ENCODE peak calls at places on chromosomes 5 and 9, in eight cellular contexts. J is stomach, W is H1, U is hepatocyte, K is SJCRH30, D is astrocyte, P is A549, T is psoas muscle. G is an unnamed sample.
A peak's percentile ranks its signal among the peaks of the same experiment; 100 is the strongest.

GRCh38 chr5:180127682-180128670 is 56.4 kb upstream of the RNF130 start:
- DNase-seq in J (peak; percentile 21), W (no peak), U (peak; percentile 2), K (no peak), D (no peak), P (no peak), T (no peak), G (peak; percentile 68)

GRCh38 chr5:67120032-67120431 is 76.6 kb downstream of the CD180 start:
- DNase-seq in J (no peak), W (no peak), U (no peak), K (no peak), D (no peak), P (no peak), T (no peak), G (no peak)

GRCh38 chr5:180130876-180131740 is 59.5 kb upstream of the RNF130 start:
- DNase-seq in J (peak; percentile 13), W (no peak), U (no peak), K (no peak), D (no peak), P (no peak), T (no peak), G (peak; percentile 67)

GRCh38 chr5:121396716-121397115 is 455.0 kb upstream of the FTMT start:
- DNase-seq in J (no peak), W (no peak), U (no peak), K (no peak), D (no peak), P (no peak), T (no peak), G (no peak)

GRCh38 chr5:72106922-72107873 is at the start of gene MAP1B:
- DNase-seq in J (no peak), W (peak; percentile 92), U (peak; percentile 76), K (peak; percentile 68), D (peak; percentile 68), P (peak; percentile 67), T (peak; percentile 56), G (peak; percentile 76)

GRCh38 chr5:53133020-53133419 is 23.5 kb upstream of the MOCS2 start:
- DNase-seq in J (no peak), W (no peak), U (no peak), K (no peak), D (no peak), P (no peak), T (no peak), G (no peak)

GRCh38 chr9:133353548-133353947 is 2.7 kb downstream of the SURF1 start:
- DNase-seq in J (no peak), W (no peak), U (no peak), K (no peak), D (no peak), P (no peak), T (no peak), G (no peak)

GRCh38 chr9:31394040-31394473 is 990.4 kb upstream of the ACO1 start:
- DNase-seq in J (no peak), W (no peak), U (peak; percentile 16), K (peak; percentile 52), D (peak; percentile 11), P (no peak), T (no peak), G (no peak)

GRCh38 chr9:133952598-133953550 is 39.2 kb downstream of the VAV2 start:
- DNase-seq in J (no peak), W (no peak), U (no peak), K (no peak), D (no peak), P (no peak), T (no peak), G (peak; percentile 40)

GRCh38 chr9:73179594-73179993 is 27.9 kb downstream of the ANXA1 start:
- DNase-seq in J (no peak), W (no peak), U (peak; percentile 17), K (no peak), D (peak; percentile 78), P (no peak), T (no peak), G (no peak)

GRCh38 chr5:177994063-177994462 is 2.0 kb downstream of the PROP1 start:
- DNase-seq in J (no peak), W (no peak), U (no peak), K (no peak), D (no peak), P (no peak), T (no peak), G (no peak)

GRCh38 chr5:14870347-14871083 is 1.1 kb downstream of the ANKH start:
- DNase-seq in J (peak; percentile 31), W (no peak), U (no peak), K (no peak), D (no peak), P (no peak), T (peak; percentile 20), G (no peak)

GRCh38 chr5:90440644-90441043 is 31.1 kb upstream of the CETN3 start:
- DNase-seq in J (no peak), W (no peak), U (no peak), K (no peak), D (no peak), P (no peak), T (no peak), G (no peak)

GRCh38 chr9:78298046-78298511 is 1.2 kb downstream of the PSAT1 start:
- DNase-seq in J (no peak), W (no peak), U (no peak), K (peak; percentile 52), D (no peak), P (peak; percentile 38), T (no peak), G (no peak)

GRCh38 chr9:106639873-106640568 is 222.9 kb upstream of the ZNF462 start:
- DNase-seq in J (no peak), W (no peak), U (no peak), K (no peak), D (no peak), P (no peak), T (no peak), G (no peak)

GRCh38 chr9:87187656-87188055 is 240.3 kb upstream of the GAS1 start:
- DNase-seq in J (no peak), W (no peak), U (no peak), K (no peak), D (no peak), P (no peak), T (no peak), G (no peak)

GRCh38 chr9:124256517-124257069 is 1.2 kb upstream of the NEK6 start:
- DNase-seq in J (no peak), W (no peak), U (peak; percentile 54), K (peak; percentile 79), D (peak; percentile 96), P (no peak), T (no peak), G (peak; percentile 48)
- H3K4me1 ChIP-seq in J (peaks cover 32% of the 10 kb centered on the region), W (no peaks in the 10 kb centered on the region), U (peaks cover 26% of the 10 kb centered on the region), K (peaks cover 23% of the 10 kb centered on the region), D (peaks cover 50% of the 10 kb centered on the region), P (peaks cover 43% of the 10 kb centered on the region), T (peaks cover 26% of the 10 kb centered on the region), G (peaks cover 2% of the 10 kb centered on the region)

GRCh38 chr9:104769655-104770054 is 5.7 kb downstream of the NIPSNAP3B start:
- DNase-seq in J (no peak), W (no peak), U (no peak), K (no peak), D (no peak), P (no peak), T (no peak), G (no peak)

GRCh38 chr9:104767507-104767906 is 3.6 kb downstream of the NIPSNAP3B start:
- DNase-seq in J (no peak), W (no peak), U (no peak), K (no peak), D (no peak), P (no peak), T (no peak), G (no peak)

GRCh38 chr9:104766025-104766424 is 2.1 kb downstream of the NIPSNAP3B start:
- DNase-seq in J (no peak), W (no peak), U (no peak), K (no peak), D (no peak), P (no peak), T (no peak), G (no peak)

DNA sequence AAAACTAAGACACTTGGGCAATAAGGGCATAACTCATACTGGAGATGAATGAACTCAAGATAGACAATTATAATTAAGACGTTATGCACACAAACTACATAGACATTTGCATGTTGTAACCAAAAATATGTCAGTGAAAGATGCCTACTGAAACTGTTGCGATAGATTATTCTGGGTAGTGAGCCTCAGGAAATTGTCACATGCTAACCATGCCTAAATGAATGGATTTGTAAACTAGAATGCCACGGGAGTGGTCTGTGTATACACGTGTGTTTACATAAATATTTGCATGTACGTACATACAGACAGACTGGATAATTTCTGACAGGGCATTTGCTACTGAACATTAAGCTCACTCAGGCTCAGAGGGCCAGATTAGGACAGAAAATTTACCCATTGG is 1.2 kb downstream of the NIPSNAP3B start:
- DNase-seq in J (no peak), W (no peak), U (no peak), K (no peak), D (no peak), P (no peak), T (no peak), G (no peak)
- H3K4me3 ChIP-seq in J (no peak overlapping the region), W (no peak overlapping the region), U (no peak overlapping the region), K (no peak overlapping the region), D (no peak overlapping the region), P (no peak overlapping the region), T (peak overlapping the region; percentile 82), G (no peak overlapping the region)

DNA sequence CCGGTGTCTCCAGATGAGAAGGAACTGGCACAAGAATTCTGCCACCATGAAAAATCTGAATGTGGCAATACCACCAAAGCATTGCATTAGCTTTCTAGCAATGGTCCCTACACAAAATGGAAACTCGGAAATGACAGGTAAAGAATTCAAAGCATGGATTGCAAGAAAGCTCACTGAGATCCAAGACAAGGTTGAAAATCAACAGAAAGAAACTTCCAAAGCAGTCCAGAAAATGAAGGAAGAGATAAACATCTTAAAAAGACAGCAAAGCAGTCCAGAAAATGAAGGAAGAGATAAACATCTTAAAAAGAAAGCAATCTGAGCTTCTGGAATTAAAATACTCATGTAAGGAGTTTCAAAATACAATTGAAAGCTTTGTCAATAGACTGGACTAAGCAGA is 16.8 kb upstream of the GRXCR2 start:
- DNase-seq in J (no peak), W (no peak), U (no peak), K (no peak), D (no peak), P (no peak), T (no peak), G (no peak)
- H3K27ac ChIP-seq in J (no peak overlapping the region), W (no peak overlapping the region), U (no peak overlapping the region), K (no peak overlapping the region), D (no peak overlapping the region), P (no peak overlapping the region), T (no peak overlapping the region), G (no peak overlapping the region)

GRCh38 chr5:127935398-127935797 is 148.2 kb upstream of the SLC12A2 start:
- DNase-seq in J (no peak), W (no peak), U (peak; percentile 37), K (no peak), D (no peak), P (no peak), T (no peak), G (no peak)

GRCh38 chr5:127930311-127930710 is 153.3 kb upstream of the SLC12A2 start:
- DNase-seq in J (peak; percentile 48), W (no peak), U (no peak), K (no peak), D (peak; percentile 73), P (peak; percentile 24), T (no peak), G (no peak)

GRCh38 chr5:127934791-127935256 is 148.7 kb upstream of the SLC12A2 start:
- DNase-seq in J (peak; percentile 36), W (peak; percentile 41), U (peak; percentile 70), K (peak; percentile 11), D (peak; percentile 77), P (peak; percentile 88), T (no peak), G (no peak)

GRCh38 chr5:127931396-127931795 is 152.2 kb upstream of the SLC12A2 start:
- DNase-seq in J (no peak), W (no peak), U (no peak), K (no peak), D (no peak), P (no peak), T (no peak), G (no peak)

GRCh38 chr5:127933348-127933747 is 150.2 kb upstream of the SLC12A2 start:
- DNase-seq in J (no peak), W (no peak), U (no peak), K (no peak), D (no peak), P (no peak), T (no peak), G (no peak)
- H3K4me1 ChIP-seq in J (peaks cover 7% of the 10 kb centered on the region), W (no peaks in the 10 kb centered on the region), U (no peaks in the 10 kb centered on the region), K (no peaks in the 10 kb centered on the region), D (peaks cover 11% of the 10 kb centered on the region), P (peaks cover 48% of the 10 kb centered on the region), T (no peaks in the 10 kb centered on the region), G (no peaks in the 10 kb centered on the region)

G was measured in aorta.